ENCODE peak calls at places on chromosomes 13 and 19, in five cellular contexts. T is fibroblast of lung, G is HCT116, P is K562, S is DND-41. O is an unnamed sample.

GRCh38 chr13:52800856-52801255 is 47.6 kb downstream of the PCDH8 start:
- DNase-seq in T (no peak), G (no peak), P (no peak), S (no peak), O (no peak)

GRCh38 chr19:1211494-1212234 is 6.1 kb downstream of the STK11 start:
- DNase-seq in T (no peak), G (no peak), P (no peak), S (no peak), O (peak; percentile 64)

GRCh38 chr19:1469936-1470863 is 8.8 kb downstream of the C19orf25 start:
- DNase-seq in T (no peak), G (peak; percentile 42), P (peak; percentile 64), S (peak; percentile 88), O (peak; percentile 92)

GRCh38 chr19:2624537-2625091 is 77.9 kb downstream of the GNG7 start:
- DNase-seq in T (no peak), G (no peak), P (no peak), S (no peak), O (peak; percentile 43)

GRCh38 chr19:1690570-1691307 is 38.3 kb upstream of the TCF3 start:
- DNase-seq in T (no peak), G (no peak), P (peak; percentile 91), S (peak; percentile 69), O (peak; percentile 83)

GRCh38 chr13:77554079-77554478 is 18.6 kb downstream of the SCEL start:
- DNase-seq in T (no peak), G (no peak), P (no peak), S (no peak), O (no peak)

GRCh38 chr19:35266149-35266903 is 2.4 kb upstream of the USF2 start:
- DNase-seq in T (no peak), G (no peak), P (no peak), S (no peak), O (no peak)

GRCh38 chr19:5028229-5028886 is 59.4 kb downstream of the KDM4B start:
- DNase-seq in T (no peak), G (no peak), P (no peak), S (no peak), O (no peak)

GRCh38 chr13:40613192-40613818 is 53.1 kb downstream of the FOXO1 start:
- DNase-seq in T (no peak), G (no peak), P (no peak), S (no peak), O (no peak)

GRCh38 chr13:98741741-98742435 is 10.6 kb downstream of the SLC15A1 start:
- DNase-seq in T (peak; percentile 25), G (no peak), P (no peak), S (no peak), O (no peak)

GRCh38 chr13:96091164-96091931 is 1.4 kb downstream of the HS6ST3 start:
- DNase-seq in T (no peak), G (no peak), P (no peak), S (no peak), O (peak; percentile 59)

GRCh38 chr13:40318366-40318765 is 348.1 kb downstream of the FOXO1 start:
- DNase-seq in T (no peak), G (no peak), P (peak; percentile 2), S (no peak), O (no peak)

GRCh38 chr19:27580906-27581305 is 1632.0 kb downstream of the UQCRFS1 start:
- DNase-seq in T (no peak), G (no peak), P (no peak), S (no peak), O (no peak)

GRCh38 chr13:113748862-113749451 is 10.1 kb upstream of the TMEM255B start:
- DNase-seq in T (no peak), G (no peak), P (no peak), S (no peak), O (no peak)

GRCh38 chr19:17470204-17470841 is at the start of gene SLC27A1:
- DNase-seq in T (peak; percentile 98), G (peak; percentile 98), P (peak; percentile 99), S (peak; percentile 95), O (peak; percentile 100)

GRCh38 chr13:26449063-26449848 is 108.2 kb upstream of the WASF3 start:
- DNase-seq in T (no peak), G (no peak), P (no peak), S (no peak), O (no peak)

GRCh38 chr13:99215466-99215865 is 14.8 kb downstream of the UBAC2 start:
- DNase-seq in T (no peak), G (no peak), P (no peak), S (peak; percentile 90), O (no peak)

GRCh38 chr19:51689751-51690358 is 3.3 kb upstream of the SPACA6 start:
- DNase-seq in T (peak; percentile 41), G (no peak), P (peak; percentile 75), S (no peak), O (peak; percentile 77)

GRCh38 chr13:81927347-81927746 is 1586.4 kb upstream of the SPRY2 start:
- DNase-seq in T (no peak), G (no peak), P (no peak), S (no peak), O (peak; percentile 6)

GRCh38 chr19:46692918-46693722 is 23.8 kb downstream of the PRKD2 start:
- DNase-seq in T (no peak), G (no peak), P (no peak), S (no peak), O (no peak)

GRCh38 chr19:40265763-40266099 is 19.4 kb downstream of the AKT2 start:
- DNase-seq in T (no peak), G (no peak), P (no peak), S (no peak), O (no peak)

GRCh38 chr19:40265055-40265762 is 19.9 kb downstream of the AKT2 start:
- DNase-seq in T (no peak), G (no peak), P (no peak), S (no peak), O (no peak)

GRCh38 chr19:40266912-40267600 is 18.1 kb downstream of the AKT2 start:
- DNase-seq in T (no peak), G (no peak), P (peak; percentile 39), S (no peak), O (no peak)

GRCh38 chr19:40267601-40267997 is 17.5 kb downstream of the AKT2 start:
- DNase-seq in T (no peak), G (no peak), P (no peak), S (no peak), O (no peak)

DNA sequence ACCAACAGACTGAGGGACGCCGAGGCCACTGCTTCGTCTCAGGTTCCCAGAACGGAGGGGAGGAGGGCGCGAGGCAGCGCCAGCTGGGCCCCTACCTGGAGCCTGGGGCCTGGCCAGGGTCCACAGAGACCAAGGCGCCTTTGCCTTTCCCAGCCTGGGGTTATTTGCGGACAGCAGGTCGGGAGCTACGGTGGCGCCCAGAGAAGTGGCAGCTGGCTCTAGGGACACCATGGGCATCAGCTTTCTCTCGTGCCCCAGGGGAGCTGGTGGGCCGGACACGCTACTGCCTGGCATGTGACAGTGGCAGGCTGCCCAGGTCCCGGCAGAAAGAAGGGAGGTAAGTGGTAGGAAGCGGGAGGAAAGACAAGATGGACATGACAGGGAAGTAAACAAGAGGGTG is 19.0 kb downstream of the AKT2 start:
- DNase-seq in T (no peak), G (no peak), P (no peak), S (no peak), O (no peak)
- H3K27ac ChIP-seq in T (no peak overlapping the region), G (no peak overlapping the region), P (no peak overlapping the region), S (no peak overlapping the region), O (no peak overlapping the region)

DNA sequence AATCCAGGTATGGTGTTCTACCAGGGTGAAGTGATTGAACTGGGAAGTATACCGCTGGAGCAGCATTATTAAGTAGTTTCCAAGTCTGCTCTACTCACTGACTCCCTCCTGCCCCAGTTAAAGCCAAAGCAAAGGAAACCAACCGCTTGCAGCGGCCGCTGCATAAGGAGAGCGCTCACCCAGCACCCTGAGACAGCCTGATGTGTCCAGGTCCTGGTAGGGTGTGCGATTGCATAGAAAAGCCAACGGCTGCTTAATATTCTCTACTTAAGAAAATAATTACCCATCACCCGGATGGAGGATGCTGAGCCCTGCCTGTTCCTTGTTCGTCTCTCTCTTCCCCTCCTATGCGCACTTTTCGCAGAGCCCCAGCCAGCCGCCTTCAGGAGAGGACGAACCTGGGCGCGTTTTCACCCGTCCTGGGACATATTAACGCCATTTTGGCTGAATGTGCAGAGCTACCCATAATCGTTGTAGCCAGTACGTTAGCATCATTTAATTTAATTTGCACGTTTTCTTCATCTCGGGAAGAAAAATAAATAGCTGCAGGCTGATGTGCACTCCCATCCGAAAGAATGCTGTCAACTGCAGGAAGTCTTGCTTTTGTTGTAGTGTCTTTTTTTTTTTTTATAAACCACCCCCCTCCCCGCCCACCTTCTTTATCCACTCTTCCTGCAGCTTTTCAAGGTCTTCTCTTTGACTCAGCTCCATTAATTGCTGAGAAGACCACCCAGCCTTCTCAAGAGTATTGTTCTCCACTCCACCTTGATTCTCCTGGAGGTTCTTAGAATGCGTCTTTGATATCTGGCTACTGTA is 214.4 kb downstream of the TEX29 start:
- DNase-seq in T (no peak), G (no peak), P (no peak), S (no peak), O (peak; percentile 61)
- TF ChIP-seq EZH2 in T (no peak), G (no peak), P (no peak), S (no peak), O (peak; percentile 47)

GRCh38 chr19:49473868-49474544 is at the start of gene FLT3LG:
- DNase-seq in T (peak; percentile 78), G (no peak), P (peak; percentile 87), S (peak; percentile 99), O (peak; percentile 69)

GRCh38 chr19:49474545-49474930 is 523 bp downstream of the FLT3LG start:
- DNase-seq in T (no peak), G (no peak), P (no peak), S (no peak), O (no peak)

GRCh38 chr19:49475191-49475932 is 1.3 kb downstream of the FLT3LG start:
- DNase-seq in T (no peak), G (no peak), P (no peak), S (no peak), O (no peak)

GRCh38 chr19:49472936-49473335 is 1.1 kb upstream of the FLT3LG start:
- DNase-seq in T (no peak), G (no peak), P (no peak), S (no peak), O (no peak)

GRCh38 chr19:49475995-49476880 is 2.2 kb downstream of the FLT3LG start:
- DNase-seq in T (peak; percentile 35), G (no peak), P (peak; percentile 76), S (peak; percentile 47), O (peak; percentile 94)
- TF ChIP-seq CTCF in T (peak; percentile 42), G (peak; percentile 73), P (peak; percentile 94), S (peak; percentile 46), O (peak; percentile 69)

GRCh38 chr13:34371645-34372044 is 553.7 kb downstream of the RFC3 start:
- DNase-seq in T (no peak), G (no peak), P (no peak), S (no peak), O (no peak)

GRCh38 chr13:34372581-34372980 is 554.6 kb downstream of the RFC3 start:
- DNase-seq in T (no peak), G (no peak), P (no peak), S (no peak), O (no peak)

GRCh38 chr13:34369925-34370324 is 552.0 kb downstream of the RFC3 start:
- DNase-seq in T (no peak), G (no peak), P (no peak), S (no peak), O (no peak)

GRCh38 chr13:34376483-34376882 is 558.5 kb downstream of the RFC3 start:
- DNase-seq in T (no peak), G (no peak), P (no peak), S (no peak), O (no peak)

GRCh38 chr13:34371108-34371507 is 553.2 kb downstream of the RFC3 start:
- DNase-seq in T (no peak), G (no peak), P (no peak), S (no peak), O (no peak)
- H3K27ac ChIP-seq in T (no peak overlapping the region), G (no peak overlapping the region), P (no peak overlapping the region), S (no peak overlapping the region), O (no peak overlapping the region)

GRCh38 chr19:39499082-39499642 is 415 bp downstream of the DLL3 start:
- DNase-seq in T (no peak), G (no peak), P (no peak), S (no peak), O (peak; percentile 62)
- TF ChIP-seq EZH2 in T (peak; percentile 12), G (no peak), P (no peak), S (no peak), O (peak; percentile 84)